ENCODE peak calls at places on chromosomes 12 and 14, in four cellular contexts. C, R, P and L are unnamed samples.

GRCh38 chr12:90126125-90126524 is 417.5 kb upstream of the ATP2B1 start:
- DNase-seq in C (no peak), R (no peak), P (no peak), L (no peak)

GRCh38 chr12:98344630-98345029 is 170.8 kb upstream of the TMPO start:
- DNase-seq in P (no peak), R (no peak), C (no peak), L (no peak)

GRCh38 chr14:104141621-104142091 is 3.3 kb downstream of the KIF26A start:
- DNase-seq in R (no peak), P (no peak), C (peak; percentile 6), L (no peak)

GRCh38 chr12:86959766-86960458 is 703.7 kb upstream of the MGAT4C start:
- DNase-seq in P (no peak), C (no peak), R (no peak), L (no peak)

GRCh38 chr14:91246051-91246852 is 1.7 kb upstream of the GPR68 start:
- DNase-seq in C (no peak), R (no peak), P (no peak), L (no peak)

GRCh38 chr14:102557434-102558226 is 34.8 kb upstream of the RCOR1 start:
- DNase-seq in R (no peak), P (no peak), C (no peak), L (no peak)

GRCh38 chr12:27965966-27966365 is 6.6 kb downstream of the PTHLH start:
- DNase-seq in C (no peak), P (no peak), R (no peak), L (no peak)

GRCh38 chr12:48925218-48925871 is at the start of gene FKBP11:
- DNase-seq in R (no peak), P (no peak), C (peak; percentile 80), L (no peak)

GRCh38 chr12:116882742-116883141 is 1.5 kb upstream of the HRK start:
- DNase-seq in R (no peak), C (no peak), P (no peak), L (peak; percentile 44)

GRCh38 chr14:92352158-92352985 is 29.4 kb downstream of the SLC24A4 start:
- DNase-seq in C (peak; percentile 67), R (peak; percentile 13), P (peak; percentile 32), L (peak; percentile 53)

GRCh38 chr14:32947081-32947480 is 8.4 kb downstream of the NPAS3 start:
- DNase-seq in C (no peak), P (no peak), R (no peak), L (no peak)

GRCh38 chr12:80033457-80033856 is 65.9 kb upstream of the OTOGL start:
- DNase-seq in C (no peak), P (no peak), R (no peak), L (no peak)

GRCh38 chr12:121259074-121259473 is 37.4 kb downstream of the CAMKK2 start:
- DNase-seq in R (no peak), P (no peak), C (no peak), L (no peak)

GRCh38 chr12:130382818-130383217 is 45.1 kb downstream of the PIWIL1 start:
- DNase-seq in C (no peak), P (no peak), R (no peak), L (no peak)

GRCh38 chr14:69525896-69526295 is 41.4 kb downstream of the PLEKHD1 start:
- DNase-seq in C (no peak), R (no peak), P (no peak), L (no peak)

GRCh38 chr12:109173443-109174240 is 57.3 kb downstream of the ACACB start:
- DNase-seq in P (peak; percentile 52), C (no peak), R (no peak), L (no peak)

GRCh38 chr14:26531894-26532293 is 65.9 kb downstream of the NOVA1 start:
- DNase-seq in C (no peak), R (peak; percentile 13), P (no peak), L (no peak)

GRCh38 chr12:122051231-122051876 is 27.2 kb upstream of the MLXIP start:
- DNase-seq in C (no peak), P (no peak), R (peak; percentile 25), L (no peak)

GRCh38 chr12:2074792-2075191 is 22.0 kb downstream of the CACNA1C start:
- DNase-seq in C (no peak), P (no peak), R (no peak), L (no peak)

GRCh38 chr12:94841171-94841570 is 162.3 kb downstream of the NDUFA12 start:
- DNase-seq in C (no peak), P (no peak), R (no peak), L (no peak)

GRCh38 chr14:99384446-99385417 is 95.9 kb downstream of the SETD3 start:
- DNase-seq in R (no peak), P (no peak), C (no peak), L (no peak)

GRCh38 chr14:22824711-22825359 is 4.9 kb upstream of the MRPL52 start:
- DNase-seq in C (no peak), R (peak; percentile 85), P (peak; percentile 80), L (no peak)

GRCh38 chr14:99436247-99437180 is 44.1 kb downstream of the SETD3 start:
- DNase-seq in R (no peak), C (no peak), P (no peak), L (no peak)

GRCh38 chr14:34368115-34368970 is 93.7 kb downstream of the SPTSSA start:
- DNase-seq in R (peak; percentile 84), P (no peak), C (no peak), L (no peak)

GRCh38 chr12:44193281-44193680 is 357.4 kb downstream of the TMEM117 start:
- DNase-seq in P (no peak), R (no peak), C (no peak), L (no peak)

GRCh38 chr14:64971452-64971889 is 665 bp downstream of the RAB15 start:
- DNase-seq in C (no peak), R (no peak), P (no peak), L (no peak)

GRCh38 chr12:70443274-70443673 is 77.2 kb downstream of the KCNMB4 start:
- DNase-seq in P (no peak), C (no peak), R (no peak), L (no peak)

DNA sequence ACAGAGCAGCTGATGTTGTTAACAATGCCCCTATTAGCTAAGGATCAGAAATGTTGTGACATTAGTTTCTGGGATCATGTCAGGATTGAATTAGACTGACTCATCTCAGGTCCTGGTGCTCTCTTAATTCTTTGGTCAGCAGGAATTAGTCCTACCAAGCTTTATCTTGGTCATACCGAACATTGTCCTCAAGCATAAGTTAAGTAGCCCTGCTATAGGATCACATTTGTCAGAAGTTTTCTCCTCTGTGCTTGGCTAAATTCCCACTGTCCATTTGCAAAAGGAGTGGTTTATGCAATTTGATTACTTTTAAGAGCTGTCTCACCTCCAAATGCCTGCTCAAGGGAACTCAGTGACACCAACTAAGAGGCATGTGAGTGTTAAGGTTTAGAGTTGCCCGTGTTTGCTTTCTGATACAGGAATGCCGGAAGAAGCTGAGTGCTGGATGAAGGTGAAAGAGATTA is 48.4 kb upstream of the IFNG-AS1 start:
- DNase-seq in R (peak; percentile 9), P (no peak), C (no peak), L (no peak)
- TF ChIP-seq ELF4 in R (no peak), P (no peak), C (no peak), L (no peak)

DNA sequence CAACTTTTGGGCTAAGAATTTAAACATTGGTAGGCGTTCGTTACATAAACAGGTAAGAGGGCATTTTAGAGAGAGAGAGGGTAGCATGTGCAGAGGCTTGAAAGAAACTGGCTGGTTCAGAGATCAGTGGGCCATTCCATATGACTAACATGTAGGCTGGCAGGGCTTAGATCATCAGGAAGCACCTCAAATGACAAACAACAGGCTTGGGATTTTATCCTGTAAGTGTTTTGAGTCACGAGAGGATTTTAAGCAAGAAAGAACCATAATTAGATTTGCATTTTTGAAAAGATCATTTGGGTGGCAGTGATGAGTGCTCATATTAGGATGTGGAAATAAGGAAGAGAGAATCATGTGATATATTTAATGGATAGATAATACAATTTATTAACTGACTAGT is 8.7 kb upstream of the PLEKHA5 start:
- DNase-seq in R (no peak), C (no peak), P (no peak), L (no peak)
- TF ChIP-seq ELF4 in R (no peak), C (no peak), P (no peak), L (no peak)

DNA sequence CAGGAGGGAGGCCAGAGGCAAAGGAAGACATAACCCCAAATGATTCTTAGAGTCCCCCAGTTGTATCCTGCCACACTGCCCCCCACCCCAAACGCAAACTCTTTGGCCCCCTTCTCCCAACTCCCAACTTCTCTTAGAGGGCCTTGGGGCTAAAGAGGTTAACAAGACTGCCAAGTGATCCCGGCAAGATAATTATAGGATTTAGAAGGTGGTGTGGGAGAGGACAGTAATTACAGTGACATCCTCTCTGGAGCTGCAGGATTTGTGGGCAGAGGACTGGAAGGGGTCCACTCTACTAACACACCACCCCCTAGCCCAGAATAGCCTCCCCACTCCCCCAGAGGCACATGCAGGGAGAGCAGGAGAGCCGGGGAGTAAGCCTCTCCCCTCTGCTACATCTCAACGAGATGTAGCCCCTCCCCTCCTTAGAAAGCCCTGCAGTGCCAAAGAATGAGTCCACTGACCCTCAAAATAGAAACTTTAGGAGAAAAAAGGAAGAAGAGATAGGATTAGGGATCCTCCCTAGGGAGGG is 5.3 kb upstream of the GDF11 start:
- DNase-seq in P (no peak), R (no peak), C (no peak), L (no peak)
- TF ChIP-seq ELF4 in P (no peak), R (no peak), C (no peak), L (no peak)

GRCh38 chr14:75879031-75879430 is 102.8 kb downstream of the TGFB3 start:
- DNase-seq in P (no peak), R (no peak), C (no peak), L (no peak)
- TF ChIP-seq ELF4 in P (no peak), R (no peak), C (no peak), L (no peak)

GRCh38 chr14:51448831-51449665 is 202.7 kb upstream of the FRMD6 start:
- DNase-seq in R (no peak), P (no peak), C (no peak), L (no peak)
- TF ChIP-seq ELF4 in R (no peak), P (no peak), C (no peak), L (no peak)

GRCh38 chr12:5577741-5578140 is 145.8 kb downstream of the NTF3 start:
- DNase-seq in R (no peak), C (no peak), P (no peak), L (no peak)

GRCh38 chr12:5580911-5581488 is 149.1 kb downstream of the NTF3 start:
- DNase-seq in C (no peak), P (no peak), R (no peak), L (no peak)

GRCh38 chr12:5578775-5579174 is 146.9 kb downstream of the NTF3 start:
- DNase-seq in C (no peak), R (no peak), P (no peak), L (no peak)

GRCh38 chr12:5576011-5576410 is 144.1 kb downstream of the NTF3 start:
- DNase-seq in C (no peak), R (no peak), P (no peak), L (no peak)

DNA sequence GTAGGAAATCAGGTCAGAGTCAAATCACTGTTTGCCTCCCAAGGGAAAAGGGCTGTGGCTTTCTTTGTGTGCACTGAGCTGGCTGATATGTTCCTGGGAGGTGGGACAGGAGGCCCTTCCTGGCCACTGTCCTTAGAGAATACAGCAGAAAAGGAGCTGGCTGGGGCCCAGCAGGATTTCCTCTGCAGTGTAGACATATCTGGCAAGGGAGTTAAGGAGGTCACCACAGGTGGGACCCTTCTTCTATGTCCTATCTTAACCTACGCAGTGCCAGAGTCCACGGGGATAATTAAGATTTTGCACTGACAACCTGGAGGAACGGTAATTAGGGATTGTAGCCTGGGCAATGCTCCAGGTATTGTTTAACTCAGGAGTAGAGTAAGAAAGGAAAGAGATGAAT is 145.3 kb downstream of the NTF3 start:
- DNase-seq in C (no peak), R (no peak), P (no peak), L (no peak)
- TF ChIP-seq ELF4 in C (no peak), R (no peak), P (no peak), L (no peak)

GRCh38 chr12:41967668-41968649 is 176.7 kb downstream of the GXYLT1 start:
- DNase-seq in C (peak; percentile 37), R (no peak), P (no peak), L (peak; percentile 60)
- TF ChIP-seq ELF4 in C (no peak), R (no peak), P (no peak), L (no peak)

GRCh38 chr12:12890815-12891645 is at the start of gene GPRC5A:
- DNase-seq in R (peak; percentile 30), C (peak; percentile 55), P (peak; percentile 48), L (peak; percentile 58)
- TF ChIP-seq ELF4 in R (no peak), C (no peak), P (no peak), L (no peak)